ENCODE peak calls at places on chromosomes 16 and 17, in six cellular contexts. N is GM12878, D is IMR-90, P is H1, M is K562, V is HepG2. T is an unnamed sample.

GRCh38 chr17:40341808-40342574 is 22.5 kb downstream of the GJD3 start:
- DNase-seq in M (peak; percentile 79), V (peak; percentile 64), P (peak; percentile 88), N (no peak), D (peak; percentile 50), T (peak; percentile 89)

GRCh38 chr17:5234645-5235576 is at the start of gene SCIMP:
- DNase-seq in D (no peak), P (no peak), N (peak; percentile 82), V (no peak), M (no peak), T (no peak)

GRCh38 chr17:42285346-42286050 is 2.8 kb upstream of the STAT5A start:
- DNase-seq in N (no peak), V (no peak), M (no peak), P (no peak), D (no peak), T (no peak)

GRCh38 chr17:37047631-37048104 is 98.9 kb downstream of the AATF start:
- DNase-seq in V (peak; percentile 68), P (peak; percentile 90), D (peak; percentile 80), M (peak; percentile 77), N (peak; percentile 17), T (peak; percentile 87)

GRCh38 chr17:40243756-40244155 is 24.7 kb downstream of the WIPF2 start:
- DNase-seq in M (no peak), N (no peak), V (no peak), D (no peak), P (no peak), T (no peak)

GRCh38 chr16:2467301-2468141 is 3.6 kb upstream of the NTN3 start:
- DNase-seq in V (no peak), M (no peak), D (peak; percentile 72), P (peak; percentile 85), N (no peak), T (peak; percentile 60)

GRCh38 chr16:67270931-67271338 is 8.4 kb upstream of the PLEKHG4 start:
- DNase-seq in V (no peak), P (no peak), M (no peak), D (no peak), N (no peak), T (no peak)

GRCh38 chr16:20911361-20911760 is 10.8 kb downstream of the LYRM1 start:
- DNase-seq in V (no peak), D (peak; percentile 71), N (no peak), M (no peak), P (no peak), T (no peak)

GRCh38 chr16:7313170-7313569 is 19.5 kb upstream of the RBFOX1 start:
- DNase-seq in V (peak; percentile 18), N (no peak), D (no peak), M (peak; percentile 55), P (no peak), T (peak; percentile 10)

GRCh38 chr16:65698943-65699342 is 577.1 kb upstream of the CDH11 start:
- DNase-seq in V (no peak), N (no peak), P (no peak), M (no peak), D (no peak), T (no peak)

GRCh38 chr16:23527961-23528634 is 17.8 kb upstream of the GGA2 start:
- DNase-seq in N (no peak), P (no peak), M (no peak), D (no peak), V (peak; percentile 67), T (peak; percentile 22)

GRCh38 chr17:63171428-63172205 is 205.6 kb downstream of the TANC2 start:
- DNase-seq in N (no peak), V (no peak), P (no peak), D (peak; percentile 73), M (no peak), T (no peak)

GRCh38 chr16:58024673-58025350 is 742 bp upstream of the MMP15 start:
- DNase-seq in M (peak; percentile 70), V (peak; percentile 92), D (no peak), N (no peak), P (peak; percentile 73), T (peak; percentile 25)

GRCh38 chr16:65117701-65118448 is 4.0 kb downstream of the CDH11 start:
- DNase-seq in N (peak; percentile 2), P (peak; percentile 71), D (peak; percentile 90), M (peak; percentile 40), V (peak; percentile 59), T (peak; percentile 70)

GRCh38 chr16:27189335-27189972 is 13.9 kb upstream of the KDM8 start:
- DNase-seq in D (no peak), N (no peak), P (peak; percentile 52), V (no peak), M (no peak), T (no peak)

GRCh38 chr16:12097523-12098428 is 121.2 kb downstream of the SNX29 start:
- DNase-seq in N (no peak), P (no peak), D (peak; percentile 84), M (no peak), V (peak; percentile 98), T (no peak)

GRCh38 chr16:8950580-8951077 is 13.1 kb downstream of the USP7 start:
- DNase-seq in N (no peak), P (no peak), D (peak; percentile 73), V (no peak), M (no peak), T (no peak)

GRCh38 chr17:47707056-47707791 is 13.3 kb downstream of the TBKBP1 start:
- DNase-seq in D (peak; percentile 55), P (no peak), M (no peak), N (no peak), V (peak; percentile 32), T (no peak)

GRCh38 chr16:24834459-24835335 is 11.1 kb upstream of the SLC5A11 start:
- DNase-seq in D (peak; percentile 49), V (peak; percentile 62), N (no peak), P (peak; percentile 55), M (peak; percentile 52), T (peak; percentile 76)

GRCh38 chr16:73172621-73173312 is 124.8 kb upstream of the ZFHX3 start:
- DNase-seq in D (peak; percentile 91), V (no peak), M (peak; percentile 32), P (peak; percentile 55), N (no peak), T (no peak)

GRCh38 chr16:31215287-31216115 is 1.4 kb downstream of the PYDC1 start:
- DNase-seq in V (peak; percentile 39), M (peak; percentile 96), N (no peak), P (peak; percentile 86), D (peak; percentile 55), T (peak; percentile 91)

GRCh38 chr17:2157081-2157480 is 102.2 kb downstream of the HIC1 start:
- DNase-seq in D (peak; percentile 66), V (no peak), M (no peak), P (no peak), N (no peak), T (no peak)

GRCh38 chr16:27228621-27229501 is 25.5 kb downstream of the KDM8 start:
- DNase-seq in N (no peak), D (no peak), P (no peak), V (no peak), M (peak; percentile 38), T (no peak)

GRCh38 chr16:25134306-25134705 is 22.8 kb downstream of the LCMT1 start:
- DNase-seq in V (no peak), P (no peak), M (no peak), N (no peak), D (no peak), T (no peak)

GRCh38 chr16:67677712-67678111 is 11.1 kb downstream of the C16orf86 start:
- DNase-seq in V (no peak), D (no peak), P (no peak), N (no peak), M (no peak), T (no peak)

GRCh38 chr17:7881655-7882054 is 6.9 kb upstream of the CHD3 start:
- DNase-seq in M (no peak), P (no peak), V (no peak), D (no peak), N (no peak), T (no peak)

GRCh38 chr16:11052080-11052808 is 107.9 kb downstream of the CLEC16A start:
- DNase-seq in P (no peak), D (no peak), V (no peak), M (no peak), N (peak; percentile 61), T (no peak)

GRCh38 chr16:84832488-84833141 is 12.8 kb downstream of the CRISPLD2 start:
- DNase-seq in D (peak; percentile 100), V (no peak), P (no peak), M (no peak), N (no peak), T (no peak)
- TF ChIP-seq RFX5 in D (no peak), V (no peak), P (no peak), M (no peak), N (no peak), T (no peak)

GRCh38 chr17:46002311-46002972 is 3.4 kb downstream of the STH start:
- DNase-seq in M (peak; percentile 77), P (peak; percentile 91), D (peak; percentile 51), N (peak; percentile 16), V (peak; percentile 75), T (peak; percentile 78)
- TF ChIP-seq RFX5 in M (no peak), P (no peak), D (no peak), N (no peak), V (no peak), T (no peak)

DNA sequence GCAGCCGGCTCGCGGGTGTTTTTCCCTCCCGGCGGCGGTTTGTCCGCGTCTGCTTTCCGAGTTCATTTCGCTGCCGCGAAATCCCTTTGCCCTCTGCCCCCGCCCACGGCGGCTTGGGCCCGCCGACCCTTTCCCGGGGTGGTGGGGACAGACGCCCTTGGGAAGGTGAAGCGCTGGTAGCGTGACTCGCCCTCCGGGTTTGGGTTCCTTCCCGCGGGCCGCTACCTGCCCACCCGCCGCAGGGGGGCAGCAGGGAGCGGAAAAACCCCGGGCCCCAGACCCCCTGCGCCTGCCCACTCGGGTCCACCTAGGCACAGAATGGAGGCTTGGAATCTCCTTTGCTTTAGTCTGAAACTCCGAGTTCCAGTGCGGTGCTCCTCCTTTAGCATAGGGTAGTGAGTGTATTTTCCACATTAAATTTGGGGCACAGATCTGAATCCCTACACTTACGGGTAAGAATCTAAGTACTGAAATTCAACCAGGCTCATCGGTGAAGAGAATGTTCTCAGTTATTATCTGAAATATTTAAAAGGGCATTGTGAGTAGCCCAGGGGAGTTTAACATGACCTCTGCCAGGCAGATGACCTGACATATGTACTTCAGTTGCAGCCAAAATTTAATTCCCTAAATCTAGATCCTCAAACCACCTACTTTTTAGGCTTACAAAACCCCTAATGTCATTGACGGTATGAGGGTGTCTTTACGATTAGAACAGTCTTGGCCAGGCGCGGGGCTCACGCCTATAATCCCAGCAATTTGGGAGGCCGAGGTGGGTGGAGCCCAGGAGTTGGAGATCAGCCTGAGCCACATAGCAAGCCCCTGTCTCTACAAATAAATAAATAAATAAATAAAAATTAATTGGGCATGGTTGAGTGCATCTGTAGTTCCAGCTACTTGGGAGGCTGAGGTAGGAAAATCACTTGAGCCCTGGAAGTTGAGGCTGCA is 1.0 kb downstream of the NME2 start:
- DNase-seq in P (peak; percentile 80), N (no peak), D (peak; percentile 19), V (peak; percentile 59), M (peak; percentile 84), T (peak; percentile 95)
- TF ChIP-seq RFX5 in P (no peak), N (no peak), D (no peak), V (no peak), M (no peak), T (no peak)

DNA sequence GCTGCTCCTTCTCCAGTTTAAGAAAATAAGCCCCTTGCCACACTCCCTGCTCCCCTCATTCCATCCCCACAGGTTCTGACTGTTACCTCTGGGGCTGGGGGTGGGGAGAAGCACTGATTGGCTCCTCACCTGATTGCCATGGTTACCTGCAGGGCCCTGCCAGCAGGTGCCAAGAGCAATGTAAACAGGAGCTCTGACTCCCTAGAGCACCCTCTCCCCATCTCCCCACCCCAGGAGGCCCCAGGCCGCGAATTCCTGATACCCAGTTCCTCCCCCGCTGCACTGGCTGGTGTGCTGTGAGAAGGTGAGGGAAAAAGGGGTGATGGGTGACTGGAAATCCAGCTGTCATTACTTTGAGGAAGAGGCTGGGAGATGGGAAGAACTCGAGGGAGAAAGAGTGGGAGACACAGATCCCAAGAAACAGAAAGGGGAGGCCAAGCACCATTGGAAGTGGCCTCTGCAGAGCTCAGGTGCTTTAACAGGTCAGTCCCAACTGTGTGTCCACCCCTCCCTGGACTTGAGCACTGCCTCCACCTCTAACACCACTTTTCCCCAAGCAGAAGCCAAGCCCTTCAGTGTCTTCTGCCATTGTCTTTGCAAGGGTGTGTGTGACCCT is 4.5 kb downstream of the PCGF2 start:
- DNase-seq in V (no peak), N (no peak), D (no peak), M (no peak), P (no peak), T (no peak)
- TF ChIP-seq RFX5 in V (no peak), N (no peak), D (no peak), M (no peak), P (no peak), T (no peak)

T was measured in A549.